ENCODE peak calls at places on chromosome 12, in ten cellular contexts. Q is OCI-LY7; G is activated T-cell treated with anti-CD3 and anti-CD28 coated beads, Interleukin-2, amount 50 U/mL, for 72 hours; P is KBM-7; V is NCI-H1105 treated with DMSO at 0.1 percent for 48 hours; M is HL-60; S is HFF-Myc; Z is left ventricle myocardium inferior; Y is HCEC 1CT; H is NB4. B is an unnamed sample.

GRCh38 chr12:34404377-34405285 is 382.3 kb downstream of the ALG10 start:
- DNase-seq in Q (no peak), G (no peak), P (no peak), V (no peak), M (no peak), S (no peak), Z (peak), Y (no peak), H (no peak), B (no peak)

GRCh38 chr12:46908236-46908935 is 82.6 kb upstream of the SLC38A4 start:
- DNase-seq in Q (no peak), G (no peak), P (no peak), V (no peak), M (no peak), S (no peak), Z (no peak), Y (peak), H (no peak), B (no peak)

GRCh38 chr12:104605685-104606084 is 148.9 kb downstream of the CHST11 start:
- DNase-seq in Q (no peak), G (no peak), P (no peak), V (no peak), M (peak), S (no peak), Z (peak), Y (no peak), H (peak), B (peak)

GRCh38 chr12:52147367-52147972 is 44.3 kb downstream of the KRT80 start:
- DNase-seq in Q (no peak), G (no peak), P (no peak), V (no peak), M (no peak), S (peak), Z (peak), Y (peak), H (peak), B (peak)

GRCh38 chr12:45130881-45131281 is 80.0 kb upstream of the DBX2 start:
- DNase-seq in Q (peak), G (peak), P (peak), V (peak), M (peak), S (peak), Z (no peak), Y (peak), H (peak), B (peak)

GRCh38 chr12:7915911-7916403 is 20.0 kb downstream of the SLC2A3 start:
- DNase-seq in Q (no peak), G (peak), P (no peak), V (no peak), M (no peak), S (no peak), Z (no peak), Y (no peak), H (no peak), B (peak)

GRCh38 chr12:116693259-116694227 is 44.3 kb downstream of the SPRING1 start:
- DNase-seq in Q (no peak), G (no peak), P (no peak), V (peak), M (no peak), S (no peak), Z (no peak), Y (no peak), H (no peak), B (no peak)

GRCh38 chr12:58888131-58888783 is 32.0 kb downstream of the LRIG3 start:
- DNase-seq in Q (no peak), G (no peak), P (no peak), V (peak), M (no peak), S (no peak), Z (peak), Y (no peak), H (no peak), B (no peak)

GRCh38 chr12:42130670-42131402 is 13.8 kb downstream of the GXYLT1 start:
- DNase-seq in Q (no peak), G (no peak), P (peak), V (no peak), M (peak), S (no peak), Z (no peak), Y (peak), H (peak), B (peak)

GRCh38 chr12:64840129-64840528 is 15.7 kb downstream of the TBC1D30 start:
- DNase-seq in Q (no peak), G (no peak), P (no peak), V (no peak), M (no peak), S (no peak), Z (no peak), Y (no peak), H (no peak), B (no peak)

GRCh38 chr12:22284871-22285270 is 49.6 kb downstream of the ST8SIA1 start:
- DNase-seq in Q (no peak), G (no peak), P (no peak), V (no peak), M (no peak), S (no peak), Z (no peak), Y (no peak), H (no peak), B (no peak)

GRCh38 chr12:82723093-82723492 is 36.4 kb downstream of the TMTC2 start:
- DNase-seq in Q (no peak), G (no peak), P (no peak), V (no peak), M (no peak), S (no peak), Z (no peak), Y (no peak), H (no peak), B (no peak)

GRCh38 chr12:88057994-88058718 is 29.0 kb upstream of the C12orf50 start:
- DNase-seq in Q (no peak), G (no peak), P (no peak), V (no peak), M (no peak), S (no peak), Z (peak), Y (peak), H (no peak), B (no peak)

GRCh38 chr12:53476769-53477209 is 22.5 kb downstream of the MAP3K12 start:
- DNase-seq in Q (peak), G (no peak), P (peak), V (no peak), M (no peak), S (no peak), Z (no peak), Y (peak), H (peak), B (no peak)

GRCh38 chr12:80356092-80356491 is 87.9 kb upstream of the PTPRQ start:
- DNase-seq in Q (no peak), G (no peak), P (no peak), V (no peak), M (no peak), S (no peak), Z (no peak), Y (no peak), H (no peak), B (no peak)

GRCh38 chr12:130444986-130445385 is 107.3 kb downstream of the PIWIL1 start:
- DNase-seq in Q (no peak), G (no peak), P (no peak), V (no peak), M (no peak), S (no peak), Z (no peak), Y (no peak), H (no peak), B (no peak)

GRCh38 chr12:120649442-120650248 is 9.2 kb downstream of the CABP1 start:
- DNase-seq in Q (no peak), G (no peak), P (no peak), V (no peak), M (peak), S (no peak), Z (peak), Y (no peak), H (no peak), B (peak)

GRCh38 chr12:132908145-132909029 is 21.0 kb upstream of the CHFR start:
- DNase-seq in Q (peak), G (peak), P (no peak), V (peak), M (peak), S (peak), Z (peak), Y (peak), H (peak), B (no peak)

GRCh38 chr12:108193922-108194321 is 64.8 kb downstream of the WSCD2 start:
- DNase-seq in Q (peak), G (peak), P (peak), V (peak), M (peak), S (no peak), Z (no peak), Y (peak), H (peak), B (no peak)

GRCh38 chr12:107122452-107122958 is 29.2 kb upstream of the CRY1 start:
- DNase-seq in Q (no peak), G (no peak), P (no peak), V (no peak), M (no peak), S (no peak), Z (no peak), Y (no peak), H (no peak), B (no peak)

GRCh38 chr12:109737631-109738030 is 24.0 kb downstream of the FAM222A start:
- DNase-seq in Q (no peak), G (no peak), P (no peak), V (no peak), M (no peak), S (no peak), Z (no peak), Y (no peak), H (no peak), B (no peak)

GRCh38 chr12:123896786-123897185 is 75.8 kb downstream of the CCDC92 start:
- DNase-seq in Q (no peak), G (no peak), P (no peak), V (no peak), M (no peak), S (peak), Z (no peak), Y (peak), H (no peak), B (peak)

B was measured in MV-4-11.